ENCODE peak calls at places on chromosomes 7 and 10, in five cellular contexts. X is fibroblast of the aortic adventitia, I is hepatocyte, P is brain microvascular endothelial cell, O is epithelial cell of esophagus. E is an unnamed sample.
A peak's percentile ranks its signal among the peaks of the same experiment; 100 is the strongest.

GRCh38 chr10:126376956-126377355 is 11.3 kb downstream of the ADAM12 start:
- DNase-seq in O (peak; percentile 62), X (peak; percentile 62), I (no peak), P (peak; percentile 59), E (no peak)

GRCh38 chr10:115903845-115904244 is 369.2 kb downstream of the GFRA1 start:
- DNase-seq in P (no peak), I (no peak), X (no peak), O (no peak), E (no peak)

GRCh38 chr7:125773113-125773800 is 843.6 kb upstream of the POT1 start:
- DNase-seq in P (no peak), X (no peak), O (no peak), I (no peak), E (no peak)

GRCh38 chr7:50112250-50112649 is 19.2 kb upstream of the ZPBP start:
- DNase-seq in O (no peak), X (no peak), P (no peak), I (no peak), E (no peak)

GRCh38 chr10:29160110-29160669 is 128.7 kb upstream of the LYZL1 start:
- DNase-seq in I (no peak), O (peak; percentile 84), P (peak; percentile 86), X (peak; percentile 78), E (no peak)

GRCh38 chr10:119849031-119849789 is 23.4 kb downstream of the MCMBP start:
- DNase-seq in I (no peak), X (peak; percentile 68), P (peak; percentile 41), O (no peak), E (no peak)

GRCh38 chr10:51651063-51651462 is 48.3 kb downstream of the CSTF2T start:
- DNase-seq in P (no peak), O (peak; percentile 58), X (peak; percentile 61), I (no peak), E (no peak)

GRCh38 chr7:76509931-76510877 is at the start of gene UPK3B:
- DNase-seq in P (no peak), O (peak; percentile 58), I (peak; percentile 26), X (no peak), E (no peak)

GRCh38 chr10:44908071-44908709 is 2.9 kb upstream of the TMEM72 start:
- DNase-seq in P (peak; percentile 7), I (peak; percentile 53), X (peak; percentile 32), O (no peak), E (no peak)

GRCh38 chr10:10492420-10492819 is 525.3 kb upstream of the CELF2 start:
- DNase-seq in I (no peak), P (no peak), X (no peak), O (no peak), E (no peak)
- H3K4me3 ChIP-seq in I (no peak overlapping the region), P (no peak overlapping the region), X (no peak overlapping the region), O (no peak overlapping the region), E (no peak overlapping the region)

DNA sequence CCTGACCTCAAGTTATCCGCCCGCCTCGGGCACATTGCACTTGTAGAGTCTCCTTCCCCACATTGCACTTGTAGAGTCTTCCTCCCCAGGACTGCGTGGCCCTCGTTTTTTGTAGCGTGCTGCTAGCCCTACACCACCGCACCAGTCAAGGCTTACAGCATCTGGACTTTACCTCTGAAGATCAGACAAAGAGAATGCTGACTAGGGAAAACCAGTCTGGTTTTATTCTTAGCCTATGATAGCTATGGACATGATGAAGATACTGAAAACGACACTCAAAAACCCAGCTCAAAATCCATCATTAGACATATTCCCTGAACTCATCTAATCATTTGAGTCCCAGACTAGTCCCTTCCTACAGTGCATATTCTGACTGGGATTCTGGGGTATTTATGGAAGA is 71.9 kb upstream of the AKR1E2 start:
- DNase-seq in O (no peak), P (no peak), X (no peak), I (no peak), E (no peak)
- H3K4me3 ChIP-seq in O (no peak overlapping the region), P (no peak overlapping the region), X (no peak overlapping the region), I (no peak overlapping the region), E (no peak overlapping the region)

GRCh38 chr10:100713049-100713858 is 32.1 kb upstream of the PAX2 start:
- DNase-seq in P (no peak), O (no peak), I (no peak), X (no peak), E (no peak)
- H3K4me3 ChIP-seq in P (no peak overlapping the region), O (no peak overlapping the region), I (no peak overlapping the region), X (no peak overlapping the region), E (no peak overlapping the region)

GRCh38 chr7:28330384-28331070 is 81.8 kb upstream of the CREB5 start:
- DNase-seq in O (no peak), X (peak; percentile 30), I (no peak), P (no peak), E (no peak)

GRCh38 chr7:28328822-28329615 is 83.3 kb upstream of the CREB5 start:
- DNase-seq in P (no peak), I (no peak), O (no peak), X (no peak), E (no peak)

GRCh38 chr7:28332031-28332430 is 80.3 kb upstream of the CREB5 start:
- DNase-seq in X (no peak), I (no peak), O (no peak), P (no peak), E (no peak)

GRCh38 chr7:28328161-28328560 is 84.2 kb upstream of the CREB5 start:
- DNase-seq in I (no peak), X (no peak), P (no peak), O (peak; percentile 32), E (no peak)

GRCh38 chr7:28329616-28330373 is 82.5 kb upstream of the CREB5 start:
- DNase-seq in O (no peak), P (no peak), I (no peak), X (peak; percentile 2), E (no peak)
- H3K4me3 ChIP-seq in O (no peak overlapping the region), P (no peak overlapping the region), I (no peak overlapping the region), X (no peak overlapping the region), E (no peak overlapping the region)

E was measured in ascending aorta.